ENCODE peak calls at places on chromosomes 16 and 17, in six cellular contexts. A is germinal center; D is amniotic epithelial cell; N is activated CD4-positive, alpha-beta T cell treated with anti-CD3 and anti-CD28 coated beads for 4 hours; P is uterus; F is ELR. V is an unnamed sample.

GRCh38 chr17:32253117-32253611 is 12.5 kb upstream of the RHBDL3 start:
- DNase-seq in A (peak), D (peak), N (peak), P (peak), F (peak), V (peak)

GRCh38 chr16:19609359-19609758 is 53.9 kb downstream of the VPS35L start:
- DNase-seq in A (no peak), D (no peak), N (no peak), P (no peak), F (no peak), V (no peak)

GRCh38 chr17:78063489-78063888 is 65.1 kb downstream of the TMC6 start:
- DNase-seq in A (no peak), D (no peak), N (no peak), P (no peak), F (no peak), V (no peak)

GRCh38 chr16:20868890-20869289 is 31.3 kb downstream of the DCUN1D3 start:
- DNase-seq in A (no peak), D (peak), N (no peak), P (peak), F (peak), V (peak)

GRCh38 chr17:1793447-1793806 is 31.6 kb downstream of the SERPINF1 start:
- DNase-seq in A (no peak), D (no peak), N (no peak), P (peak), F (no peak), V (peak)

GRCh38 chr16:50408001-50408400 is 39.2 kb upstream of the BRD7 start:
- DNase-seq in A (no peak), D (no peak), N (no peak), P (no peak), F (no peak), V (no peak)

GRCh38 chr16:72247821-72248253 is 75.9 kb upstream of the PMFBP1 start:
- DNase-seq in A (no peak), D (peak), N (no peak), P (no peak), F (peak), V (peak)

GRCh38 chr17:63843387-63844292 is 1.2 kb upstream of the SMARCD2 start:
- DNase-seq in A (peak), D (peak), N (no peak), P (peak), F (peak), V (peak)

GRCh38 chr17:76736349-76737081 is 616 bp downstream of the SRSF2 start:
- DNase-seq in A (peak), D (peak), N (peak), P (peak), F (peak), V (peak)

GRCh38 chr17:28749516-28750177 is 5.8 kb downstream of the TRAF4 start:
- DNase-seq in A (no peak), D (no peak), N (no peak), P (no peak), F (no peak), V (no peak)

GRCh38 chr16:84732674-84733352 is 33.0 kb downstream of the USP10 start:
- DNase-seq in A (no peak), D (no peak), N (no peak), P (no peak), F (no peak), V (peak)

GRCh38 chr16:88373927-88374492 is 8.7 kb upstream of the ZNF469 start:
- DNase-seq in A (no peak), D (no peak), N (no peak), P (no peak), F (no peak), V (no peak)

GRCh38 chr17:74408262-74408661 is 23.6 kb upstream of the GPRC5C start:
- DNase-seq in A (no peak), D (peak), N (no peak), P (no peak), F (peak), V (peak)

GRCh38 chr17:57603978-57604377 is 141.1 kb downstream of the CCDC182 start:
- DNase-seq in A (peak), D (no peak), N (peak), P (no peak), F (no peak), V (no peak)

GRCh38 chr17:77696151-77696719 is 262.3 kb upstream of the TNRC6C start:
- DNase-seq in A (no peak), D (no peak), N (no peak), P (no peak), F (no peak), V (no peak)

GRCh38 chr17:46984892-46985291 is 5.8 kb upstream of the RPRML start:
- DNase-seq in A (no peak), D (no peak), N (no peak), P (no peak), F (no peak), V (no peak)

GRCh38 chr17:37405955-37406634 is 541 bp downstream of the ACACA start:
- DNase-seq in A (no peak), D (no peak), N (no peak), P (no peak), F (no peak), V (peak)

GRCh38 chr16:17133851-17134250 is 336.9 kb downstream of the XYLT1 start:
- DNase-seq in A (no peak), D (no peak), N (no peak), P (no peak), F (no peak), V (no peak)

GRCh38 chr17:28415886-28416285 is 9.9 kb upstream of the SLC46A1 start:
- DNase-seq in A (no peak), D (no peak), N (no peak), P (no peak), F (no peak), V (no peak)

GRCh38 chr17:49076575-49077384 is 55.8 kb upstream of the B4GALNT2 start:
- DNase-seq in A (no peak), D (peak), N (no peak), P (no peak), F (peak), V (peak)

V was measured in mammary epithelial cell.